ENCODE peak calls at places on chromosomes 3 and 15, in seven cellular contexts. One of them, this sample, is unnamed.

GRCh38 chr3:70963412-70963811 is 620.1 kb downstream of the FOXP1 start:
- DNase-seq in heart left ventricle: no peak
- DNase-seq in effector memory CD8-positive, alpha-beta T cell: no peak
- DNase-seq in HFF-Myc: no peak
- DNase-seq in BE2C: no peak
- DNase-seq in AG04449: no peak
- DNase-seq in MV-4-11: no peak
- DNase-seq in this sample: peak

GRCh38 chr3:102114264-102114979 is 265.1 kb downstream of the NFKBIZ start:
- DNase-seq in heart left ventricle: no peak
- DNase-seq in effector memory CD8-positive, alpha-beta T cell: no peak
- DNase-seq in HFF-Myc: no peak
- DNase-seq in BE2C: no peak
- DNase-seq in AG04449: no peak
- DNase-seq in MV-4-11: no peak
- DNase-seq in this sample: no peak

GRCh38 chr3:141728355-141728892 is 9.7 kb upstream of the RNF7 start:
- DNase-seq in heart left ventricle: no peak
- DNase-seq in effector memory CD8-positive, alpha-beta T cell: no peak
- DNase-seq in HFF-Myc: no peak
- DNase-seq in BE2C: no peak
- DNase-seq in AG04449: no peak
- DNase-seq in MV-4-11: no peak
- DNase-seq in this sample: no peak

GRCh38 chr3:3196148-3196861 is 16.8 kb upstream of the CRBN start:
- DNase-seq in heart left ventricle: no peak
- DNase-seq in effector memory CD8-positive, alpha-beta T cell: no peak
- DNase-seq in HFF-Myc: no peak
- DNase-seq in BE2C: peak
- DNase-seq in AG04449: no peak
- DNase-seq in MV-4-11: peak
- DNase-seq in this sample: no peak

GRCh38 chr3:3705090-3705775 is 94.0 kb upstream of the LRRN1 start:
- DNase-seq in heart left ventricle: peak
- DNase-seq in effector memory CD8-positive, alpha-beta T cell: no peak
- DNase-seq in HFF-Myc: no peak
- DNase-seq in BE2C: no peak
- DNase-seq in AG04449: no peak
- DNase-seq in MV-4-11: no peak
- DNase-seq in this sample: no peak

GRCh38 chr15:44781128-44781810 is 44.9 kb downstream of the TRIM69 start:
- DNase-seq in heart left ventricle: no peak
- DNase-seq in effector memory CD8-positive, alpha-beta T cell: no peak
- DNase-seq in HFF-Myc: no peak
- DNase-seq in BE2C: no peak
- DNase-seq in AG04449: no peak
- DNase-seq in MV-4-11: no peak
- DNase-seq in this sample: no peak

GRCh38 chr15:88568589-88568988 is 22.1 kb upstream of the DET1 start:
- DNase-seq in heart left ventricle: no peak
- DNase-seq in effector memory CD8-positive, alpha-beta T cell: no peak
- DNase-seq in HFF-Myc: no peak
- DNase-seq in BE2C: no peak
- DNase-seq in AG04449: no peak
- DNase-seq in MV-4-11: no peak
- DNase-seq in this sample: no peak

GRCh38 chr3:52205727-52206372 is 7.9 kb downstream of the ALAS1 start:
- DNase-seq in heart left ventricle: no peak
- DNase-seq in effector memory CD8-positive, alpha-beta T cell: no peak
- DNase-seq in HFF-Myc: no peak
- DNase-seq in BE2C: no peak
- DNase-seq in AG04449: no peak
- DNase-seq in MV-4-11: no peak
- DNase-seq in this sample: no peak

GRCh38 chr15:40562691-40563090 is 2.2 kb downstream of the CCDC32 start:
- DNase-seq in heart left ventricle: no peak
- DNase-seq in effector memory CD8-positive, alpha-beta T cell: no peak
- DNase-seq in HFF-Myc: no peak
- DNase-seq in BE2C: no peak
- DNase-seq in AG04449: no peak
- DNase-seq in MV-4-11: no peak
- DNase-seq in this sample: no peak

GRCh38 chr3:45554001-45554691 is 40.4 kb upstream of the LIMD1 start:
- DNase-seq in heart left ventricle: peak
- DNase-seq in effector memory CD8-positive, alpha-beta T cell: no peak
- DNase-seq in HFF-Myc: no peak
- DNase-seq in BE2C: no peak
- DNase-seq in AG04449: no peak
- DNase-seq in MV-4-11: peak
- DNase-seq in this sample: peak

GRCh38 chr15:63401078-63401477 is 19.4 kb upstream of the CA12 start:
- DNase-seq in heart left ventricle: no peak
- DNase-seq in effector memory CD8-positive, alpha-beta T cell: no peak
- DNase-seq in HFF-Myc: no peak
- DNase-seq in BE2C: no peak
- DNase-seq in AG04449: no peak
- DNase-seq in MV-4-11: no peak
- DNase-seq in this sample: no peak

GRCh38 chr3:178420033-178420432 is 116.2 kb upstream of the KCNMB2 start:
- DNase-seq in heart left ventricle: no peak
- DNase-seq in effector memory CD8-positive, alpha-beta T cell: no peak
- DNase-seq in HFF-Myc: no peak
- DNase-seq in BE2C: no peak
- DNase-seq in AG04449: no peak
- DNase-seq in MV-4-11: no peak
- DNase-seq in this sample: no peak

GRCh38 chr15:36880226-36880912 is 220.0 kb downstream of the MEIS2 start:
- DNase-seq in heart left ventricle: no peak
- DNase-seq in effector memory CD8-positive, alpha-beta T cell: no peak
- DNase-seq in HFF-Myc: no peak
- DNase-seq in BE2C: no peak
- DNase-seq in AG04449: no peak
- DNase-seq in MV-4-11: no peak
- DNase-seq in this sample: no peak

GRCh38 chr3:69086133-69086722 is 1.5 kb downstream of the ARL6IP5 start:
- DNase-seq in heart left ventricle: peak
- DNase-seq in effector memory CD8-positive, alpha-beta T cell: peak
- DNase-seq in HFF-Myc: peak
- DNase-seq in BE2C: peak
- DNase-seq in AG04449: peak
- DNase-seq in MV-4-11: peak
- DNase-seq in this sample: peak

GRCh38 chr15:95994418-95994817 is 336.1 kb upstream of the NR2F2 start:
- DNase-seq in heart left ventricle: no peak
- DNase-seq in effector memory CD8-positive, alpha-beta T cell: no peak
- DNase-seq in HFF-Myc: peak
- DNase-seq in BE2C: no peak
- DNase-seq in AG04449: peak
- DNase-seq in MV-4-11: no peak
- DNase-seq in this sample: no peak

GRCh38 chr3:177960722-177961121 is 575.5 kb upstream of the KCNMB2 start:
- DNase-seq in heart left ventricle: no peak
- DNase-seq in effector memory CD8-positive, alpha-beta T cell: no peak
- DNase-seq in HFF-Myc: no peak
- DNase-seq in BE2C: no peak
- DNase-seq in AG04449: no peak
- DNase-seq in MV-4-11: peak
- DNase-seq in this sample: no peak

GRCh38 chr3:58143417-58144055 is 67.2 kb downstream of the DNASE1L3 start:
- DNase-seq in heart left ventricle: no peak
- DNase-seq in effector memory CD8-positive, alpha-beta T cell: no peak
- DNase-seq in HFF-Myc: no peak
- DNase-seq in BE2C: no peak
- DNase-seq in AG04449: no peak
- DNase-seq in MV-4-11: no peak
- DNase-seq in this sample: no peak

GRCh38 chr15:22253676-22254408 is 173.5 kb downstream of the OR4M2 start:
- DNase-seq in heart left ventricle: no peak
- DNase-seq in effector memory CD8-positive, alpha-beta T cell: peak
- DNase-seq in HFF-Myc: no peak
- DNase-seq in BE2C: no peak
- DNase-seq in AG04449: no peak
- DNase-seq in MV-4-11: no peak
- DNase-seq in this sample: no peak

GRCh38 chr3:150286390-150287147 is 121.5 kb upstream of the TSC22D2 start:
- DNase-seq in heart left ventricle: no peak
- DNase-seq in effector memory CD8-positive, alpha-beta T cell: peak
- DNase-seq in HFF-Myc: no peak
- DNase-seq in BE2C: no peak
- DNase-seq in AG04449: no peak
- DNase-seq in MV-4-11: no peak
- DNase-seq in this sample: peak

GRCh38 chr3:72346526-72346926 is 501.7 kb downstream of the SHQ1 start:
- DNase-seq in heart left ventricle: peak
- DNase-seq in effector memory CD8-positive, alpha-beta T cell: no peak
- DNase-seq in HFF-Myc: peak
- DNase-seq in BE2C: no peak
- DNase-seq in AG04449: peak
- DNase-seq in MV-4-11: peak
- DNase-seq in this sample: peak

GRCh38 chr3:184531580-184532290 is 29.9 kb upstream of the EPHB3 start:
- DNase-seq in heart left ventricle: no peak
- DNase-seq in effector memory CD8-positive, alpha-beta T cell: no peak
- DNase-seq in HFF-Myc: no peak
- DNase-seq in BE2C: no peak
- DNase-seq in AG04449: no peak
- DNase-seq in MV-4-11: peak
- DNase-seq in this sample: no peak

GRCh38 chr3:128787256-128788253 is 61.6 kb downstream of the RAB7A start:
- DNase-seq in heart left ventricle: no peak
- DNase-seq in effector memory CD8-positive, alpha-beta T cell: peak
- DNase-seq in HFF-Myc: no peak
- DNase-seq in BE2C: peak
- DNase-seq in AG04449: no peak
- DNase-seq in MV-4-11: peak
- DNase-seq in this sample: peak

GRCh38 chr3:98954806-98955205 is 53.3 kb upstream of the DCBLD2 start:
- DNase-seq in heart left ventricle: no peak
- DNase-seq in effector memory CD8-positive, alpha-beta T cell: no peak
- DNase-seq in HFF-Myc: peak
- DNase-seq in BE2C: no peak
- DNase-seq in AG04449: no peak
- DNase-seq in MV-4-11: no peak
- DNase-seq in this sample: no peak

GRCh38 chr15:83323296-83323711 is 38.8 kb upstream of the BNC1 start:
- DNase-seq in heart left ventricle: peak
- DNase-seq in effector memory CD8-positive, alpha-beta T cell: no peak
- DNase-seq in HFF-Myc: peak
- DNase-seq in BE2C: no peak
- DNase-seq in AG04449: peak
- DNase-seq in MV-4-11: no peak
- DNase-seq in this sample: no peak

GRCh38 chr3:138459619-138460535 is 25.5 kb downstream of the ESYT3 start:
- DNase-seq in heart left ventricle: no peak
- DNase-seq in effector memory CD8-positive, alpha-beta T cell: no peak
- DNase-seq in HFF-Myc: no peak
- DNase-seq in BE2C: no peak
- DNase-seq in AG04449: no peak
- DNase-seq in MV-4-11: no peak
- DNase-seq in this sample: no peak

GRCh38 chr15:62241135-62241770 is 76.2 kb upstream of the C2CD4B start:
- DNase-seq in heart left ventricle: no peak
- DNase-seq in effector memory CD8-positive, alpha-beta T cell: no peak
- DNase-seq in HFF-Myc: no peak
- DNase-seq in BE2C: peak
- DNase-seq in AG04449: no peak
- DNase-seq in MV-4-11: no peak
- DNase-seq in this sample: no peak

GRCh38 chr15:78850926-78851600 is 21.6 kb upstream of the MORF4L1 start:
- DNase-seq in heart left ventricle: no peak
- DNase-seq in effector memory CD8-positive, alpha-beta T cell: no peak
- DNase-seq in HFF-Myc: no peak
- DNase-seq in BE2C: no peak
- DNase-seq in AG04449: no peak
- DNase-seq in MV-4-11: no peak
- DNase-seq in this sample: no peak

GRCh38 chr15:68187559-68187958 is 17.6 kb downstream of the CALML4 start:
- DNase-seq in heart left ventricle: peak
- DNase-seq in effector memory CD8-positive, alpha-beta T cell: no peak
- DNase-seq in HFF-Myc: peak
- DNase-seq in BE2C: peak
- DNase-seq in AG04449: peak
- DNase-seq in MV-4-11: no peak
- DNase-seq in this sample: peak

GRCh38 chr3:124107491-124107890 is 115.6 kb upstream of the ROPN1 start:
- DNase-seq in heart left ventricle: no peak
- DNase-seq in effector memory CD8-positive, alpha-beta T cell: no peak
- DNase-seq in HFF-Myc: no peak
- DNase-seq in BE2C: no peak
- DNase-seq in AG04449: no peak
- DNase-seq in MV-4-11: no peak
- DNase-seq in this sample: no peak

GRCh38 chr3:170522171-170522570 is 63.7 kb downstream of the SLC7A14 start:
- DNase-seq in heart left ventricle: no peak
- DNase-seq in effector memory CD8-positive, alpha-beta T cell: no peak
- DNase-seq in HFF-Myc: no peak
- DNase-seq in BE2C: no peak
- DNase-seq in AG04449: no peak
- DNase-seq in MV-4-11: no peak
- DNase-seq in this sample: no peak

GRCh38 chr15:99474981-99475753 is 90.6 kb upstream of the MEF2A start:
- DNase-seq in heart left ventricle: peak
- DNase-seq in effector memory CD8-positive, alpha-beta T cell: no peak
- DNase-seq in HFF-Myc: no peak
- DNase-seq in BE2C: no peak
- DNase-seq in AG04449: no peak
- DNase-seq in MV-4-11: no peak
- DNase-seq in this sample: no peak

GRCh38 chr3:112376996-112377395 is 44.0 kb downstream of the CD200 start:
- DNase-seq in heart left ventricle: no peak
- DNase-seq in effector memory CD8-positive, alpha-beta T cell: no peak
- DNase-seq in HFF-Myc: no peak
- DNase-seq in BE2C: no peak
- DNase-seq in AG04449: no peak
- DNase-seq in MV-4-11: peak
- DNase-seq in this sample: peak

GRCh38 chr3:127680146-127680661 is 7.5 kb downstream of the ABTB1 start:
- DNase-seq in heart left ventricle: peak
- DNase-seq in effector memory CD8-positive, alpha-beta T cell: no peak
- DNase-seq in HFF-Myc: no peak
- DNase-seq in BE2C: no peak
- DNase-seq in AG04449: no peak
- DNase-seq in MV-4-11: no peak
- DNase-seq in this sample: no peak

GRCh38 chr3:49172616-49173041 is 1.2 kb downstream of the KLHDC8B start:
- DNase-seq in heart left ventricle: no peak
- DNase-seq in effector memory CD8-positive, alpha-beta T cell: no peak
- DNase-seq in HFF-Myc: no peak
- DNase-seq in BE2C: no peak
- DNase-seq in AG04449: no peak
- DNase-seq in MV-4-11: no peak
- DNase-seq in this sample: no peak

GRCh38 chr15:90165659-90166489 is 35.3 kb upstream of the SEMA4B start:
- DNase-seq in heart left ventricle: peak
- DNase-seq in effector memory CD8-positive, alpha-beta T cell: no peak
- DNase-seq in HFF-Myc: peak
- DNase-seq in BE2C: peak
- DNase-seq in AG04449: peak
- DNase-seq in MV-4-11: peak
- DNase-seq in this sample: peak